ENCODE peak calls at places on chromosomes 13 and 19, in eight cellular contexts. J, Y, D, P, K, R, H and A are unnamed samples.

GRCh38 chr13:39047560-39047959 is 9.3 kb downstream of the NHLRC3 start:
- DNase-seq in J (no peak), Y (no peak), D (no peak), P (no peak), K (no peak), R (no peak), H (no peak), A (peak)

GRCh38 chr19:6632002-6632621 is 37.8 kb downstream of the TNFSF14 start:
- DNase-seq in J (peak), Y (peak), D (peak), P (peak), K (peak), R (peak), H (peak), A (peak)

GRCh38 chr19:56080669-56081401 is 40.3 kb downstream of the ZNF787 start:
- DNase-seq in J (peak), Y (peak), D (peak), P (no peak), K (peak), R (peak), H (peak), A (peak)

GRCh38 chr13:94345374-94346195 is 133.9 kb downstream of the DCT start:
- DNase-seq in J (no peak), Y (no peak), D (no peak), P (no peak), K (no peak), R (peak), H (peak), A (peak)

GRCh38 chr13:41700790-41701310 is 243.5 kb downstream of the RGCC start:
- DNase-seq in J (no peak), Y (no peak), D (no peak), P (no peak), K (no peak), R (peak), H (peak), A (peak)

GRCh38 chr13:33258437-33259193 is 26.9 kb downstream of the STARD13 start:
- DNase-seq in J (no peak), Y (no peak), D (no peak), P (no peak), K (no peak), R (no peak), H (peak), A (no peak)

GRCh38 chr13:61913183-61913582 is 497.5 kb upstream of the PCDH20 start:
- DNase-seq in J (no peak), Y (no peak), D (no peak), P (no peak), K (no peak), R (no peak), H (no peak), A (peak)

GRCh38 chr19:38206006-38206745 is 17.8 kb downstream of the DPF1 start:
- DNase-seq in J (no peak), Y (no peak), D (no peak), P (no peak), K (no peak), R (no peak), H (no peak), A (no peak)

GRCh38 chr19:48218964-48219363 is 36.7 kb downstream of the CARD8 start:
- DNase-seq in J (no peak), Y (no peak), D (no peak), P (no peak), K (no peak), R (no peak), H (peak), A (peak)

GRCh38 chr13:85367887-85368286 is 431.3 kb downstream of the SLITRK6 start:
- DNase-seq in J (no peak), Y (no peak), D (no peak), P (no peak), K (no peak), R (no peak), H (peak), A (peak)